ENCODE peak calls at places on chromosomes 7 and 10, in nine cellular contexts. One of them, this sample, is unnamed.

GRCh38 chr7:116809636-116810266 is 52.6 kb upstream of the CAPZA2 start:
- DNase-seq in right lobe of liver: no peak
- DNase-seq in transverse colon: no peak
- DNase-seq in mammary epithelial cell: peak; percentile 56
- DNase-seq in activated CD8-positive, alpha-beta T cell treated with anti-CD3 and anti-CD28 coated beads for 36 hours: peak; percentile 13
- DNase-seq in brain microvascular endothelial cell: peak; percentile 42
- DNase-seq in pancreas: peak; percentile 37
- DNase-seq in heart left ventricle: no peak
- DNase-seq in right atrium auricular region: no peak
- DNase-seq in this sample: no peak

GRCh38 chr10:116201011-116201410 is 72.0 kb downstream of the GFRA1 start:
- DNase-seq in pancreas: no peak
- DNase-seq in right atrium auricular region: no peak
- DNase-seq in mammary epithelial cell: peak; percentile 5
- DNase-seq in transverse colon: no peak
- DNase-seq in right lobe of liver: no peak
- DNase-seq in brain microvascular endothelial cell: no peak
- DNase-seq in heart left ventricle: no peak
- DNase-seq in activated CD8-positive, alpha-beta T cell treated with anti-CD3 and anti-CD28 coated beads for 36 hours: no peak
- DNase-seq in this sample: no peak

GRCh38 chr7:17706734-17707133 is 233.6 kb downstream of the SNX13 start:
- DNase-seq in right lobe of liver: no peak
- DNase-seq in brain microvascular endothelial cell: peak; percentile 56
- DNase-seq in right atrium auricular region: no peak
- DNase-seq in pancreas: peak; percentile 27
- DNase-seq in mammary epithelial cell: peak; percentile 65
- DNase-seq in heart left ventricle: peak; percentile 31
- DNase-seq in activated CD8-positive, alpha-beta T cell treated with anti-CD3 and anti-CD28 coated beads for 36 hours: peak; percentile 52
- DNase-seq in transverse colon: peak; percentile 16
- DNase-seq in this sample: no peak

GRCh38 chr7:64504581-64505120 is 58.2 kb downstream of the ZNF680 start:
- DNase-seq in brain microvascular endothelial cell: no peak
- DNase-seq in pancreas: no peak
- DNase-seq in mammary epithelial cell: no peak
- DNase-seq in right atrium auricular region: no peak
- DNase-seq in heart left ventricle: no peak
- DNase-seq in right lobe of liver: no peak
- DNase-seq in activated CD8-positive, alpha-beta T cell treated with anti-CD3 and anti-CD28 coated beads for 36 hours: no peak
- DNase-seq in transverse colon: no peak
- DNase-seq in this sample: no peak

GRCh38 chr7:92115821-92116220 is 18.5 kb downstream of the CYP51A1 start:
- DNase-seq in right lobe of liver: no peak
- DNase-seq in right atrium auricular region: no peak
- DNase-seq in heart left ventricle: no peak
- DNase-seq in brain microvascular endothelial cell: no peak
- DNase-seq in transverse colon: no peak
- DNase-seq in mammary epithelial cell: no peak
- DNase-seq in pancreas: no peak
- DNase-seq in activated CD8-positive, alpha-beta T cell treated with anti-CD3 and anti-CD28 coated beads for 36 hours: no peak
- DNase-seq in this sample: no peak

GRCh38 chr10:127346604-127347003 is 150.2 kb upstream of the INSYN2A start:
- DNase-seq in mammary epithelial cell: no peak
- DNase-seq in right atrium auricular region: no peak
- DNase-seq in activated CD8-positive, alpha-beta T cell treated with anti-CD3 and anti-CD28 coated beads for 36 hours: peak; percentile 55
- DNase-seq in pancreas: no peak
- DNase-seq in heart left ventricle: no peak
- DNase-seq in transverse colon: no peak
- DNase-seq in brain microvascular endothelial cell: no peak
- DNase-seq in right lobe of liver: no peak
- DNase-seq in this sample: no peak

GRCh38 chr7:159280008-159280407 is 135.3 kb upstream of the VIPR2 start:
- DNase-seq in right lobe of liver: no peak
- DNase-seq in heart left ventricle: no peak
- DNase-seq in mammary epithelial cell: no peak
- DNase-seq in pancreas: no peak
- DNase-seq in brain microvascular endothelial cell: no peak
- DNase-seq in right atrium auricular region: no peak
- DNase-seq in transverse colon: no peak
- DNase-seq in activated CD8-positive, alpha-beta T cell treated with anti-CD3 and anti-CD28 coated beads for 36 hours: no peak
- DNase-seq in this sample: no peak

GRCh38 chr10:33524966-33525365 is 190.5 kb upstream of the NRP1 start:
- DNase-seq in right lobe of liver: no peak
- DNase-seq in brain microvascular endothelial cell: no peak
- DNase-seq in pancreas: no peak
- DNase-seq in right atrium auricular region: no peak
- DNase-seq in transverse colon: no peak
- DNase-seq in activated CD8-positive, alpha-beta T cell treated with anti-CD3 and anti-CD28 coated beads for 36 hours: no peak
- DNase-seq in mammary epithelial cell: peak; percentile 74
- DNase-seq in heart left ventricle: no peak
- DNase-seq in this sample: no peak

GRCh38 chr7:44846816-44847508 is 925 bp downstream of the H2AZ2 start:
- DNase-seq in heart left ventricle: no peak
- DNase-seq in right lobe of liver: no peak
- DNase-seq in activated CD8-positive, alpha-beta T cell treated with anti-CD3 and anti-CD28 coated beads for 36 hours: no peak
- DNase-seq in pancreas: no peak
- DNase-seq in right atrium auricular region: no peak
- DNase-seq in brain microvascular endothelial cell: no peak
- DNase-seq in mammary epithelial cell: no peak
- DNase-seq in transverse colon: no peak
- DNase-seq in this sample: no peak

GRCh38 chr10:29135318-29135717 is 153.6 kb upstream of the LYZL1 start:
- DNase-seq in right atrium auricular region: no peak
- DNase-seq in transverse colon: no peak
- DNase-seq in activated CD8-positive, alpha-beta T cell treated with anti-CD3 and anti-CD28 coated beads for 36 hours: no peak
- DNase-seq in brain microvascular endothelial cell: no peak
- DNase-seq in heart left ventricle: no peak
- DNase-seq in pancreas: no peak
- DNase-seq in right lobe of liver: no peak
- DNase-seq in mammary epithelial cell: no peak
- DNase-seq in this sample: no peak

GRCh38 chr7:43303740-43304241 is 191.3 kb downstream of the HECW1 start:
- DNase-seq in pancreas: no peak
- DNase-seq in mammary epithelial cell: peak; percentile 74
- DNase-seq in brain microvascular endothelial cell: peak; percentile 4
- DNase-seq in right lobe of liver: no peak
- DNase-seq in transverse colon: no peak
- DNase-seq in activated CD8-positive, alpha-beta T cell treated with anti-CD3 and anti-CD28 coated beads for 36 hours: peak; percentile 89
- DNase-seq in heart left ventricle: no peak
- DNase-seq in right atrium auricular region: no peak
- DNase-seq in this sample: no peak

GRCh38 chr7:4873071-4873944 is 10.2 kb downstream of the RADIL start:
- DNase-seq in right atrium auricular region: no peak
- DNase-seq in heart left ventricle: no peak
- DNase-seq in pancreas: no peak
- DNase-seq in brain microvascular endothelial cell: no peak
- DNase-seq in transverse colon: no peak
- DNase-seq in right lobe of liver: no peak
- DNase-seq in mammary epithelial cell: no peak
- DNase-seq in activated CD8-positive, alpha-beta T cell treated with anti-CD3 and anti-CD28 coated beads for 36 hours: no peak
- DNase-seq in this sample: no peak

GRCh38 chr7:3282457-3282856 is 18.6 kb upstream of the SDK1 start:
- DNase-seq in pancreas: no peak
- DNase-seq in brain microvascular endothelial cell: no peak
- DNase-seq in heart left ventricle: no peak
- DNase-seq in right atrium auricular region: no peak
- DNase-seq in mammary epithelial cell: peak; percentile 28
- DNase-seq in transverse colon: no peak
- DNase-seq in activated CD8-positive, alpha-beta T cell treated with anti-CD3 and anti-CD28 coated beads for 36 hours: no peak
- DNase-seq in right lobe of liver: no peak
- DNase-seq in this sample: no peak

GRCh38 chr10:86682675-86683074 is 14.4 kb downstream of the LDB3 start:
- DNase-seq in activated CD8-positive, alpha-beta T cell treated with anti-CD3 and anti-CD28 coated beads for 36 hours: no peak
- DNase-seq in transverse colon: no peak
- DNase-seq in brain microvascular endothelial cell: no peak
- DNase-seq in right lobe of liver: no peak
- DNase-seq in mammary epithelial cell: no peak
- DNase-seq in heart left ventricle: no peak
- DNase-seq in pancreas: no peak
- DNase-seq in right atrium auricular region: no peak
- DNase-seq in this sample: no peak
- TF ChIP-seq CTCF in activated CD8-positive, alpha-beta T cell treated with anti-CD3 and anti-CD28 coated beads for 36 hours: no peak
- TF ChIP-seq CTCF in transverse colon: no peak
- TF ChIP-seq CTCF in brain microvascular endothelial cell: no peak
- TF ChIP-seq CTCF in right lobe of liver: no peak
- TF ChIP-seq CTCF in mammary epithelial cell: no peak
- TF ChIP-seq CTCF in heart left ventricle: no peak
- TF ChIP-seq CTCF in pancreas: no peak
- TF ChIP-seq CTCF in right atrium auricular region: no peak
- TF ChIP-seq CTCF in this sample: no peak

DNA sequence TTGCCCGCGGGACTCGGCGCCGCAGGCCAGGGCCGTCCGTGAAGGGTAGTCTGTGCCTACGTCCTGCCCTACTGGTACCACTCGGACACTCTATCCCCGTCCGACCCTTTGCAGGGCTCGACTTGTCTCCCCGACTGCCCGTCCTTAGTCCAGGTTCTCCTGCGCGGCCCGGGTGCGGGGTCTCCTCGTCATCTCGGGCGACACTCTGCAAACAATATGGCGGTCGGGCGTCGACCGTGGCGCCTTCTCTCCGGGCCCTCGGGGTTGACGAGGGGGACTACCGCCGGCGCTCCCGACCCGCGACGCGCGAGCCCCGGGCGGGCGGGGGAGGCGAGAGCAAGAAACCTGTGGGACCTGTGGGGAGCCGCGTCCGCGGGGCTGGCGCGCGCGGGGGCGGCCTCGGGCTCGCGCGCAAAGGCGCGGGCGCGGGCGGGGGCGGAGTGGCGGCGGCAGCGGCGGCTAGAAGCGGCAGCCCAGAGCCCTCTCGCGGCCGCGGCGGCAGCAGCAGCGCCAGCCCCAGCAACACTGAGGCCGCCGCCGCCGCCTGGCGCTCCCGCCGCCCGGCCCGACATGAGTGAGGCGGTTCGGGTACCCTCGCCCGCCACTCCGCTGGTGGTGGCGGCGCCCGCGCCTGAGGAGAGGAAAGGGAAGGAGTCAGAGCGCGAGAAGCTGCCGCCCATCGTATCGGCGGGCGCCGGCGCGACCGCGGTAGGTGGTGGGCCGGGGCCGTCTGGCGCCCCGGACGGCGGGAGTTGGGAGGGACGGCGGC is at the start of gene HECTD2:
- DNase-seq in right atrium auricular region: peak; percentile 64
- DNase-seq in activated CD8-positive, alpha-beta T cell treated with anti-CD3 and anti-CD28 coated beads for 36 hours: peak; percentile 80
- DNase-seq in mammary epithelial cell: peak; percentile 74
- DNase-seq in transverse colon: peak; percentile 84
- DNase-seq in brain microvascular endothelial cell: peak; percentile 43
- DNase-seq in right lobe of liver: peak; percentile 85
- DNase-seq in heart left ventricle: peak; percentile 88
- DNase-seq in pancreas: peak; percentile 78
- DNase-seq in this sample: peak; percentile 82
- TF ChIP-seq CTCF in right atrium auricular region: peak; percentile 57
- TF ChIP-seq CTCF in activated CD8-positive, alpha-beta T cell treated with anti-CD3 and anti-CD28 coated beads for 36 hours: no peak
- TF ChIP-seq CTCF in mammary epithelial cell: no peak
- TF ChIP-seq CTCF in transverse colon: peak; percentile 64
- TF ChIP-seq CTCF in brain microvascular endothelial cell: peak; percentile 35
- TF ChIP-seq CTCF in right lobe of liver: peak; percentile 34
- TF ChIP-seq CTCF in heart left ventricle: peak; percentile 45
- TF ChIP-seq CTCF in pancreas: no peak
- TF ChIP-seq CTCF in this sample: peak; percentile 14

GRCh38 chr7:141262101-141262819 is 188.4 kb downstream of the TMEM178B start:
- DNase-seq in mammary epithelial cell: no peak
- DNase-seq in heart left ventricle: no peak
- DNase-seq in transverse colon: no peak
- DNase-seq in activated CD8-positive, alpha-beta T cell treated with anti-CD3 and anti-CD28 coated beads for 36 hours: no peak
- DNase-seq in right atrium auricular region: no peak
- DNase-seq in right lobe of liver: no peak
- DNase-seq in pancreas: no peak
- DNase-seq in brain microvascular endothelial cell: peak; percentile 4
- DNase-seq in this sample: no peak
- TF ChIP-seq CTCF in mammary epithelial cell: no peak
- TF ChIP-seq CTCF in heart left ventricle: no peak
- TF ChIP-seq CTCF in transverse colon: no peak
- TF ChIP-seq CTCF in activated CD8-positive, alpha-beta T cell treated with anti-CD3 and anti-CD28 coated beads for 36 hours: no peak
- TF ChIP-seq CTCF in right atrium auricular region: peak; percentile 29
- TF ChIP-seq CTCF in right lobe of liver: no peak
- TF ChIP-seq CTCF in pancreas: no peak
- TF ChIP-seq CTCF in brain microvascular endothelial cell: peak; percentile 64
- TF ChIP-seq CTCF in this sample: no peak

DNA sequence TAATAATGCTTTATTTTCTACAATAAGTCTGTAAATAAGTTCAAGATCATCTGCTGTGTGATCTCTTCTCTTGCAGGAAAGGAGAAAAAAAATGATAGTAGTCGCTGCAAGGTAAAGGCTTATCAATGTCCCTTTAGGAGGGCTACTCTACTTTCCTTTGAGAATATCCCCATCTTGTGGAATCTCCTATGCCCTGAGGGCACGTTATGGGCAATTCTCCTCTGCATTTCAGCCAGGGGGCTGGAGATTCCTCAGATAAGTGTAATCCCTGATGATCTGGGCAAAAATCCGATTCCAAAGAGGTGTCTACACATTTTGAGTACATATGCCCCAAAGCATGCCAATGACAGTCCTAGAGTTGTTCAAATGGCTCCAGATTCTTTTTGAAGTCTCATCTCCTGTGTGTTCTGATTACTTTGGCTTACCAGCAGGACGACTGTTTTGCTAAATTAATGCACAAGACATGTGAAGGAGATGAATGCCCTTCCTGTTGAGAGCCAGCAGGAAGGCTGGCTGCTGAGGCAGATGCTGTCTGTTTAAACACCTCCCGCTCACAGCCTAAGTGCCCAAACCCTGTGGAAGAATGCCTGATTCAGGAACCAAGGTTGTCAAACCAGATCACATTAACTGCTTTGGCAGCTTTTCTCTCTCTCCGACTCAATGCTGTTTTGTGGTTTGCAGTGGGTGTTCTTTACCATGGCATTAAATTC is 171.2 kb upstream of the COL1A2 start:
- DNase-seq in mammary epithelial cell: peak; percentile 67
- DNase-seq in brain microvascular endothelial cell: peak; percentile 44
- DNase-seq in heart left ventricle: no peak
- DNase-seq in right lobe of liver: no peak
- DNase-seq in activated CD8-positive, alpha-beta T cell treated with anti-CD3 and anti-CD28 coated beads for 36 hours: no peak
- DNase-seq in pancreas: no peak
- DNase-seq in transverse colon: no peak
- DNase-seq in right atrium auricular region: no peak
- DNase-seq in this sample: no peak
- TF ChIP-seq CTCF in mammary epithelial cell: no peak
- TF ChIP-seq CTCF in brain microvascular endothelial cell: peak; percentile 82
- TF ChIP-seq CTCF in heart left ventricle: peak; percentile 30
- TF ChIP-seq CTCF in right lobe of liver: peak; percentile 14
- TF ChIP-seq CTCF in activated CD8-positive, alpha-beta T cell treated with anti-CD3 and anti-CD28 coated beads for 36 hours: no peak
- TF ChIP-seq CTCF in pancreas: no peak
- TF ChIP-seq CTCF in transverse colon: no peak
- TF ChIP-seq CTCF in right atrium auricular region: peak; percentile 63
- TF ChIP-seq CTCF in this sample: no peak

This sample was measured in natural killer cell.